ENCODE peak calls at places on chromosomes 5 and 9, in four cellular contexts. S, N, Q and J are unnamed samples.
A peak's percentile ranks its signal among the peaks of the same experiment; 100 is the strongest.

GRCh38 chr5:180644825-180645608 is 4.4 kb downstream of the FLT4 start:
- DNase-seq in Q (no peak), S (no peak), N (no peak), J (no peak)

GRCh38 chr5:136047858-136048257 is 19.1 kb downstream of the TGFBI start:
- DNase-seq in S (no peak), N (no peak), Q (no peak), J (no peak)

GRCh38 chr5:10536931-10537579 is 26.8 kb upstream of the ANKRD33B start:
- DNase-seq in N (no peak), Q (no peak), S (no peak), J (no peak)

GRCh38 chr9:36762958-36763357 is 190.3 kb downstream of the MELK start:
- DNase-seq in S (no peak), N (no peak), Q (no peak), J (no peak)

GRCh38 chr5:142686210-142686734 is 382 bp upstream of the FGF1 start:
- DNase-seq in Q (peak; percentile 60), S (peak; percentile 11), N (no peak), J (peak; percentile 43)

GRCh38 chr9:32550046-32550608 is 2.0 kb upstream of the SMIM27 start:
- DNase-seq in N (no peak), S (peak; percentile 20), Q (peak; percentile 65), J (peak; percentile 5)

GRCh38 chr5:108101105-108101504 is 280.8 kb downstream of the FBXL17 start:
- DNase-seq in N (no peak), Q (no peak), S (no peak), J (no peak)

GRCh38 chr5:150789943-150790611 is 11.5 kb downstream of the SMIM3 start:
- DNase-seq in N (peak; percentile 22), S (peak; percentile 16), Q (peak; percentile 99), J (peak; percentile 100)

GRCh38 chr5:179154991-179155955 is 95.1 kb downstream of the ZNF354C start:
- DNase-seq in S (no peak), N (no peak), Q (no peak), J (no peak)

GRCh38 chr9:40884072-40884901 is 244.2 kb downstream of the FOXD4L6 start:
- DNase-seq in N (no peak), Q (no peak), S (no peak), J (no peak)

GRCh38 chr5:116652196-116652729 is 77.6 kb upstream of the SEMA6A start:
- DNase-seq in S (no peak), N (no peak), Q (peak; percentile 58), J (peak; percentile 70)

GRCh38 chr5:56326116-56326515 is 93.0 kb upstream of the ANKRD55 start:
- DNase-seq in N (no peak), S (no peak), Q (no peak), J (no peak)

GRCh38 chr5:15391648-15392392 is 108.2 kb upstream of the FBXL7 start:
- DNase-seq in N (no peak), S (no peak), Q (peak; percentile 69), J (no peak)

GRCh38 chr5:148807845-148808244 is 18.6 kb upstream of the ADRB2 start:
- DNase-seq in S (no peak), N (no peak), Q (peak; percentile 44), J (no peak)

GRCh38 chr5:76601470-76601869 is 21.7 kb downstream of the F2RL2 start:
- DNase-seq in Q (peak; percentile 88), S (peak; percentile 75), N (no peak), J (peak; percentile 83)

GRCh38 chr9:116152390-116152789 is 1.2 kb upstream of the PAPPA start:
- DNase-seq in S (no peak), N (no peak), Q (peak; percentile 81), J (peak; percentile 53)

GRCh38 chr5:1330146-1330846 is 14.6 kb downstream of the CLPTM1L start:
- DNase-seq in Q (no peak), S (no peak), N (no peak), J (peak; percentile 69)

GRCh38 chr5:160071521-160072299 is 47.5 kb downstream of the PWWP2A start:
- DNase-seq in N (no peak), S (no peak), Q (no peak), J (no peak)

GRCh38 chr5:123855630-123856029 is 343.7 kb downstream of the CSNK1G3 start:
- DNase-seq in S (no peak), N (no peak), Q (no peak), J (no peak)

GRCh38 chr9:18362901-18363685 is 110.9 kb upstream of the ADAMTSL1 start:
- DNase-seq in Q (peak; percentile 72), N (no peak), S (no peak), J (no peak)

GRCh38 chr5:149005077-149005892 is 57.6 kb downstream of the SH3TC2 start:
- DNase-seq in Q (peak; percentile 62), S (peak; percentile 21), N (no peak), J (peak; percentile 47)

GRCh38 chr5:179568731-179569130 is 18.4 kb downstream of the RUFY1 start:
- DNase-seq in S (no peak), N (no peak), Q (peak; percentile 69), J (no peak)

GRCh38 chr9:6834306-6834705 is 76.5 kb downstream of the KDM4C start:
- DNase-seq in Q (no peak), N (no peak), S (no peak), J (no peak)

GRCh38 chr9:123679330-123679987 is 250.5 kb downstream of the DENND1A start:
- DNase-seq in N (no peak), Q (peak; percentile 51), S (no peak), J (no peak)

GRCh38 chr9:13688990-13689600 is 409.6 kb upstream of the MPDZ start:
- DNase-seq in S (peak; percentile 9), N (no peak), Q (peak; percentile 52), J (peak; percentile 31)

GRCh38 chr5:54205453-54205852 is 104.9 kb downstream of the ARL15 start:
- DNase-seq in Q (no peak), S (no peak), N (no peak), J (no peak)

GRCh38 chr9:132155514-132155913 is 6.3 kb upstream of the NTNG2 start:
- DNase-seq in Q (no peak), S (no peak), N (no peak), J (no peak)

GRCh38 chr5:79420248-79420647 is 93.7 kb downstream of the HOMER1 start:
- DNase-seq in S (no peak), Q (no peak), N (no peak), J (no peak)

GRCh38 chr5:68171101-68171558 is 44.4 kb upstream of the PIK3R1 start:
- DNase-seq in S (no peak), N (no peak), Q (peak; percentile 75), J (no peak)

GRCh38 chr9:134895849-134896833 is 15.5 kb downstream of the FCN2 start:
- DNase-seq in N (no peak), S (peak; percentile 76), Q (peak; percentile 94), J (peak; percentile 97)

GRCh38 chr5:96963267-96963666 is 27.4 kb downstream of the LNPEP start:
- DNase-seq in S (no peak), N (no peak), Q (peak; percentile 86), J (no peak)

GRCh38 chr5:116415182-116415581 is 159.4 kb downstream of the SEMA6A start:
- DNase-seq in Q (no peak), S (no peak), N (no peak), J (no peak)

GRCh38 chr9:91004484-91004883 is 202.9 kb downstream of the SYK start:
- DNase-seq in S (no peak), Q (no peak), N (no peak), J (no peak)
- TF ChIP-seq CTCF in S (no peak), Q (peak; percentile 34), N (no peak), J (no peak)

GRCh38 chr9:104386425-104387069 is 117.5 kb upstream of the OR13F1 start:
- DNase-seq in Q (peak; percentile 75), S (peak; percentile 58), N (no peak), J (peak; percentile 48)
- TF ChIP-seq CTCF in Q (peak; percentile 71), S (peak; percentile 73), N (no peak), J (peak; percentile 61)

GRCh38 chr5:37902323-37902722 is 62.5 kb upstream of the GDNF start:
- DNase-seq in S (no peak), N (no peak), Q (no peak), J (no peak)

GRCh38 chr5:37905230-37905629 is 65.4 kb upstream of the GDNF start:
- DNase-seq in Q (no peak), N (no peak), S (no peak), J (no peak)

GRCh38 chr5:37896159-37896558 is 56.3 kb upstream of the GDNF start:
- DNase-seq in Q (no peak), S (no peak), N (no peak), J (no peak)

GRCh38 chr5:37899037-37899436 is 59.2 kb upstream of the GDNF start:
- DNase-seq in Q (no peak), S (no peak), N (no peak), J (no peak)

DNA sequence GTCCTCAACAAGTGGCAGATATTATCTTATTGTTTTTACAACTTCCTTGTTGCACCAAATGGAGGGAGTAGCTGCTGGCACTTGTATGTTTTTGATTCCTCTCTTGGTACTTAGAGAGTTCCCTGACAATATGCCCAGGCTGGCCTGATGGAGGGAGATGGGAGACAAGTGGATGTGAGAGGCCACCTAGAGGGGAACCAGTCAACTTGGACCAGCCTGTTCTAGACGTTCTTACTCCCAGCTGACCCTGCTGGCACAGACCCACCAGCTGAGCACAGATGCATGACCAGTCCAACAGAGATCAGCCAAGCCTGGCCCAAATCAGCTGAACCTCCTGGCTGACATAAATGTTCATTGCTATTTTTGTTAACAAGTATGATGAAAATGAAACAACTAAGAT is 60.9 kb upstream of the GDNF start:
- DNase-seq in S (peak; percentile 29), N (no peak), Q (peak; percentile 47), J (peak; percentile 56)
- TF ChIP-seq CTCF in S (no peak), N (no peak), Q (peak; percentile 19), J (no peak)

GRCh38 chr9:70352802-70353201 is 61.7 kb downstream of the KLF9 start:
- DNase-seq in N (no peak), S (peak; percentile 9), Q (peak; percentile 28), J (peak; percentile 14)
- TF ChIP-seq CTCF in N (peak; percentile 58), S (peak; percentile 49), Q (peak; percentile 61), J (peak; percentile 26)

GRCh38 chr5:139394123-139394653 is 716 bp downstream of the PROB1 start:
- DNase-seq in Q (peak; percentile 59), S (no peak), N (peak; percentile 48), J (no peak)
- TF ChIP-seq CTCF in Q (peak; percentile 45), S (no peak), N (peak; percentile 37), J (no peak)

DNA sequence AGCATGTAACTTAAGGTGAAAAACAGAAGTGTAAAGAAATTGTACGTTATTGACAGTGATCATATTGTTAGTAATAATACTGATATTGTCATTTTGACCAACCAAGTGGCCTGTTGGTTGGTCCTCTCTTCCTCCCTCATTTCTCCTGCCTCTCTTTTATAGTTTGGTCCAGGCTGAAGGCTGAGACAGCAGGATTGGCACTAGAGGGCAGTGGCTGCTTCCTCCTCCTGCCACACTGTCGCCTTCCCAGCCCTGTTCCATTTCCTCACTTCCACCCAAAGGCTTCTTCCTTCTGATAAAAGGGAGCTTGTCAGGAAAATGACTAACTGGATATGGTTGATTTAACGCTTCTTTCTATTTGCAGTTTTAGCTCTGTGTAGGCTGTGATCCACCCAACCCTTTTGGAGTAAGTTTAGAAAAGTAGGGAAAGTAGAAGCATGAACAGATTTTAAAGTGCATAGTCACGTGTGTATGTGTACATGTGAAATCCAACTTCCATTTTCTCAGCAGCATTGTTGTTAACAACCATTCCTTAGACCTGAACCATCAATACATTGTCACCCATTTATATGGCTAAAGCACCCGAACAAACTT is 35.6 kb downstream of the PTCD2 start:
- DNase-seq in Q (peak; percentile 46), S (peak; percentile 50), N (no peak), J (peak; percentile 61)
- TF ChIP-seq CTCF in Q (peak; percentile 62), S (peak; percentile 60), N (no peak), J (peak; percentile 35)

GRCh38 chr9:110583237-110583636 is 3.7 kb upstream of the SVEP1 start:
- DNase-seq in S (peak; percentile 8), Q (peak; percentile 77), N (no peak), J (peak; percentile 59)
- TF ChIP-seq CTCF in S (peak; percentile 44), Q (peak; percentile 58), N (no peak), J (peak; percentile 41)